ENCODE peak calls at places on chromosomes 3 and 15, in four cellular contexts. X is Panc1, I is HepG2, E is HCT116. J is an unnamed sample.

GRCh38 chr15:27241942-27242341 is 271.0 kb downstream of the GABRG3 start:
- DNase-seq in I (no peak), E (no peak), X (no peak), J (no peak)

GRCh38 chr15:66833372-66833771 is 131.3 kb downstream of the SMAD6 start:
- DNase-seq in E (no peak), X (no peak), I (no peak), J (no peak)

GRCh38 chr3:93906245-93906644 is 67.5 kb downstream of the PROS1 start:
- DNase-seq in E (no peak), I (no peak), X (no peak), J (peak)

GRCh38 chr3:121707531-121708273 is 41.8 kb downstream of the GOLGB1 start:
- DNase-seq in E (no peak), I (no peak), X (no peak), J (no peak)

GRCh38 chr3:156666073-156666472 is 8.3 kb upstream of the TIPARP start:
- DNase-seq in E (no peak), X (no peak), I (no peak), J (no peak)

GRCh38 chr3:113222412-113223086 is 11.2 kb downstream of the BOC start:
- DNase-seq in I (no peak), X (no peak), E (no peak), J (no peak)

GRCh38 chr3:175304437-175304836 is 445.3 kb downstream of the NAALADL2 start:
- DNase-seq in E (no peak), I (no peak), X (no peak), J (no peak)

GRCh38 chr3:17820275-17820674 is 77.8 kb upstream of the TBC1D5 start:
- DNase-seq in E (no peak), X (no peak), I (no peak), J (no peak)

GRCh38 chr3:195151866-195152526 is 119.0 kb downstream of the XXYLT1 start:
- DNase-seq in I (peak), X (peak), E (peak), J (peak)

GRCh38 chr15:39592500-39592899 is 11.6 kb downstream of the THBS1 start:
- DNase-seq in I (no peak), X (no peak), E (no peak), J (no peak)

GRCh38 chr3:64975138-64975537 is 287.3 kb upstream of the ADAMTS9 start:
- DNase-seq in E (no peak), I (no peak), X (no peak), J (no peak)

GRCh38 chr15:51775967-51776816 is 24.8 kb downstream of the TMOD2 start:
- DNase-seq in E (peak), I (peak), X (peak), J (peak)

GRCh38 chr15:54640874-54641273 is 555.9 kb downstream of the RSL24D1 start:
- DNase-seq in X (no peak), E (no peak), I (no peak), J (no peak)

GRCh38 chr3:57977755-57978715 is 30.2 kb upstream of the FLNB start:
- DNase-seq in X (peak), I (peak), E (peak), J (no peak)

GRCh38 chr3:171173732-171174131 is 147.2 kb upstream of the SLC2A2 start:
- DNase-seq in I (no peak), X (no peak), E (no peak), J (no peak)

GRCh38 chr15:37101634-37102314 is 1.4 kb upstream of the MEIS2 start:
- DNase-seq in I (peak), E (peak), X (peak), J (peak)

GRCh38 chr15:34239151-34239761 is 14.4 kb downstream of the EMC4 start:
- DNase-seq in I (peak), E (peak), X (peak), J (no peak)

GRCh38 chr3:74351213-74351612 is 263.2 kb downstream of the CNTN3 start:
- DNase-seq in X (no peak), E (no peak), I (no peak), J (no peak)

GRCh38 chr15:95760508-95760907 is 570.0 kb upstream of the NR2F2 start:
- DNase-seq in X (peak), I (peak), E (no peak), J (peak)

GRCh38 chr3:25045291-25045690 is 382.8 kb upstream of the RARB start:
- DNase-seq in I (no peak), X (no peak), E (no peak), J (no peak)

GRCh38 chr3:126179825-126180476 is 435 bp downstream of the ALDH1L1 start:
- DNase-seq in I (peak), E (no peak), X (no peak), J (no peak)

GRCh38 chr15:85006201-85006600 is 24.5 kb downstream of the PDE8A start:
- DNase-seq in E (no peak), X (no peak), I (no peak), J (no peak)

GRCh38 chr15:41967506-41968206 is 4.7 kb downstream of the EHD4 start:
- DNase-seq in I (no peak), X (no peak), E (no peak), J (peak)

GRCh38 chr3:35946857-35947514 is 307.7 kb downstream of the ARPP21 start:
- DNase-seq in I (no peak), X (no peak), E (no peak), J (no peak)

GRCh38 chr15:66760968-66761722 is 59.1 kb downstream of the SMAD6 start:
- DNase-seq in I (no peak), E (no peak), X (no peak), J (no peak)

GRCh38 chr3:175386630-175387029 is 527.5 kb downstream of the NAALADL2 start:
- DNase-seq in E (no peak), I (no peak), X (peak), J (no peak)

GRCh38 chr3:76652524-76652923 is 387.4 kb upstream of the ROBO2 start:
- DNase-seq in E (no peak), I (no peak), X (no peak), J (no peak)

GRCh38 chr3:76643620-76644019 is 396.3 kb upstream of the ROBO2 start:
- DNase-seq in E (no peak), I (no peak), X (no peak), J (no peak)

GRCh38 chr3:76651784-76652183 is 388.1 kb upstream of the ROBO2 start:
- DNase-seq in I (no peak), X (no peak), E (no peak), J (no peak)

GRCh38 chr3:76645724-76646123 is 394.2 kb upstream of the ROBO2 start:
- DNase-seq in E (no peak), I (no peak), X (no peak), J (no peak)

GRCh38 chr3:76646921-76647562 is 392.9 kb upstream of the ROBO2 start:
- DNase-seq in I (peak), E (no peak), X (no peak), J (no peak)
- TF ChIP-seq TCF7L2 in I (no peak), E (no peak), X (no peak), J (no peak)

GRCh38 chr3:179929091-179929529 is 107.6 kb downstream of the PEX5L start:
- DNase-seq in I (peak), X (peak), E (peak), J (peak)

GRCh38 chr3:179933872-179934271 is 102.9 kb downstream of the PEX5L start:
- DNase-seq in I (no peak), E (no peak), X (no peak), J (no peak)

GRCh38 chr3:179927191-179927590 is 109.5 kb downstream of the PEX5L start:
- DNase-seq in I (no peak), X (no peak), E (no peak), J (no peak)

DNA sequence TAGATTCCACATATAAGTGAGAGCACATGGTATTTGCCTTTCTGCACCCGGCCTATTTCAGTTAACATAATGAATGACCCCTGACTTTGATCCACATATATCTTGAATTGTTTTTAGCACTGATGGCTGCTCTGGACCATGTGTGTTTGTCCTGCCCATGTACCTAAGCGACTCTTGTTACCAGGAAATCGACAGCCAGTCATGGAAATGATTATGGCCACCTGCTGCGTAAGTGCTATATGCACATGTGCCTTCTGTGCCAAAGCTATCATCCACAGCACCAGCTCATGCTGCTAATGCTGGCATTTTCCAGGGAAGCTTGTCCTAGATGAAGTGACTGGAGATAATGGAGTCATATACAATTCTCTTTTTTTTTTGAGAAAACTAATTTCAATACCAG is 103.7 kb downstream of the PEX5L start:
- DNase-seq in X (no peak), I (no peak), E (no peak), J (no peak)
- TF ChIP-seq TCF7L2 in X (no peak), I (no peak), E (no peak), J (no peak)

DNA sequence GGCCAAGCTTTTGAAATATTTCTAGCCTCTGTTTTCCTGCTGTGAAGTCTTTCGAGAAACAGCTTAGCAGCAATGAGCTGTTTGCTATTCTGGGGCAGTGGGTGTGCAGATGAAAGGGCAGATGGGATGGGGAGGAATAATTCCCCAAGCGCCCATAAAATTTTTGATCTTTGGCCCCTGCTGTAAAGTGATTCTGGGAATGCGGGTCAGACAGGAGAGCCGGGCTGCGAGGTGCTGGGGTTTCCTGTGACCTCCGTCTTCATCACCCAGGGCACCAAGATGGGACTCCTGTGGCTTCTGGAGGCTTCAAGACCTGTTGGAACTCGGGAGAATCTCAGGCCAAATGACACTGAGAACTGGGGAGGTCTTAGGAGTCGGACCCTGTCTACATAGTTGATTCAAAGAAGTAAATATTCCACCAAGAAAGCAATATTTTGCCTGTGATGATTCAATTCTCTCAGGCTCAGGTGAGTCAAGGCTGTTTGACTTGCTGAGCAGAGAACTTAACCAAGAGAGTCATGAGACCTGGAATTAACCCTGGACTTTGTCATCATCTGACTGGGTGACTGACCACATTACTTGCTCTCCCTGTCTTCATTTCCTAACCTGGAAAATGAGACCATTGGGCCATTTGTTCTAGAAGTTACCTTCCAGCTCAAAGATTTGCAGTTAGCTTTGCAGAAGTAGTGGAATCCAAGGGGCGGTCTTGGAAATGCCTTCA is 86.4 kb downstream of the POLR2M start:
- DNase-seq in X (no peak), I (no peak), E (no peak), J (no peak)
- TF ChIP-seq TCF7L2 in X (no peak), I (no peak), E (no peak), J (no peak)

DNA sequence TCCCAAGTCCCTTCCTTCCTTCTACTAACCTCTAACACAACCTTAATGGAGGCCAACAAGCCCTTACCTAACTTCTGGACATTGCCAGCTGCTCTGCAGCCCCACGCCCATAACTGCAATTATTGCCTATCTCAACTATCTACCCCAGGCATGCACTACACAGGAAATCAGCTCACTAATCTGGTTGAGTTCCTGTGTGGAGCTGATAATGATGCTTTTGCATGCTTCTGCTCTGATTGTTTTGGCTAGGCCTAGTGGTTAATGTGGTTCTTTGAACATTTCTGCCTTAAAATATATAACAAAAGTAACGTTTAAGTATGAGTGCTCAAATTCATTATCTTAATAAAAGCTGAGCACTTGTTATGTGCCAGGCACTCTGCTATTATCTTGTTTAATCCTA is 463.9 kb downstream of the MFSD1 start:
- DNase-seq in I (no peak), X (no peak), E (no peak), J (no peak)
- TF ChIP-seq TCF7L2 in I (no peak), X (no peak), E (no peak), J (no peak)

GRCh38 chr3:101853465-101853864 is 4.2 kb downstream of the NFKBIZ start:
- DNase-seq in X (no peak), E (no peak), I (no peak), J (no peak)
- TF ChIP-seq TCF7L2 in X (no peak), E (no peak), I (no peak), J (no peak)

DNA sequence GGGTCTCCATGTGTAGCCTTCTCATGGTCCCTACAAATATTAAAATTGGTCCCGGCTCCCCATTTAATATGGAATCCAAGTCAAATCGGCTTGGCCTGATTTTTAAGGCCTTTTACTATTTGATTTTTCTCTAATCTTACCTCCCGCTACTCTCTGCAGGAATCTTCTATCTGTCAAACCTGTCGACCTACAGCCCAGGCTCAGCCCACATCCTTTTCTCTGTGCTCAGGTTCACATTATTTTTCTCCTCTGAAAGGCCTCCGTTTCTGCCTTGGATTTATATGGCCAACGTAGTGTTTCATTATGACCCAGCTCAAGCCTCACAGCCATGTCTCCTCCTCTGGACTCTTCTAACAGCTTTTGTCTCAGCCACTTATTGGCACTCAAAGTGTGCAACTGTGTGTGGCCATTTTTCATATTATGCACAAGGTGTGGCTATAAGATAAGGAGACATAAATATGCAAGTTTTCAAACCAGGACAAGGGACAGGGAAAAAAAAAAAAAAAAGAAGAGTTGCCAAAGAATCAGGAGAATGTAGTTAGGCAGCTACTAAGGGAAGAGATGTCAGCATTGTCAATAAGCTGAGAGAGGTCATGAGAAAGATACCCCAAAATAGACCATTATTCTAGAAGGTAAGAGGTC is 2.1 kb upstream of the GLCE start:
- DNase-seq in I (no peak), X (no peak), E (no peak), J (no peak)
- TF ChIP-seq TCF7L2 in I (no peak), X (no peak), E (no peak), J (no peak)

J was measured in K562.